ENCODE peak calls at places on chromosomes 7 and 10, in seven cellular contexts. T, L, S, U, N, Y and H are unnamed samples.

GRCh38 chr7:28956608-28957063 is 1.5 kb downstream of the TRIL start:
- DNase-seq in T (peak; percentile 29), L (peak; percentile 91), S (peak; percentile 55), U (peak; percentile 71), N (no peak), Y (peak; percentile 33), H (no peak)

GRCh38 chr10:84825330-84825729 is 496.9 kb downstream of the CCSER2 start:
- DNase-seq in T (no peak), L (peak; percentile 38), S (peak; percentile 61), U (no peak), N (no peak), Y (peak; percentile 18), H (no peak)

GRCh38 chr7:12518920-12519681 is 51.4 kb upstream of the SCIN start:
- DNase-seq in T (no peak), L (peak; percentile 46), S (peak; percentile 8), U (no peak), N (no peak), Y (peak; percentile 34), H (peak; percentile 17)

GRCh38 chr10:3173173-3173878 is 744 bp upstream of the PITRM1 start:
- DNase-seq in T (no peak), L (peak; percentile 97), S (no peak), U (no peak), N (peak; percentile 93), Y (peak; percentile 90), H (no peak)

GRCh38 chr7:84328571-84328970 is 134.0 kb upstream of the SEMA3A start:
- DNase-seq in T (no peak), L (no peak), S (no peak), U (no peak), N (no peak), Y (no peak), H (no peak)

GRCh38 chr10:117143424-117143823 is 5.4 kb upstream of the VAX1 start:
- DNase-seq in T (no peak), L (no peak), S (no peak), U (no peak), N (no peak), Y (no peak), H (no peak)

GRCh38 chr10:132233501-132234075 is 46.8 kb downstream of the DPYSL4 start:
- DNase-seq in T (no peak), L (no peak), S (no peak), U (no peak), N (no peak), Y (no peak), H (no peak)

GRCh38 chr10:58173391-58173790 is 94.3 kb downstream of the IPMK start:
- DNase-seq in T (no peak), L (no peak), S (no peak), U (no peak), N (no peak), Y (peak; percentile 9), H (no peak)

GRCh38 chr7:90604383-90604782 is 8.3 kb downstream of the CDK14 start:
- DNase-seq in T (no peak), L (no peak), S (peak; percentile 60), U (no peak), N (no peak), Y (no peak), H (no peak)

GRCh38 chr10:99930731-99931550 is 78.8 kb downstream of the DNMBP start:
- DNase-seq in T (no peak), L (peak; percentile 78), S (peak; percentile 89), U (no peak), N (peak; percentile 89), Y (peak; percentile 71), H (no peak)

GRCh38 chr7:131139462-131139861 is 188.2 kb upstream of the MKLN1 start:
- DNase-seq in T (no peak), L (no peak), S (no peak), U (no peak), N (no peak), Y (no peak), H (no peak)

GRCh38 chr10:73814896-73815718 is 3.7 kb upstream of the NDST2 start:
- DNase-seq in T (no peak), L (peak; percentile 21), S (no peak), U (no peak), N (peak; percentile 48), Y (peak; percentile 62), H (no peak)

GRCh38 chr7:132076301-132077049 is 499.8 kb downstream of the PLXNA4 start:
- DNase-seq in T (no peak), L (no peak), S (no peak), U (no peak), N (no peak), Y (no peak), H (no peak)

GRCh38 chr10:101759354-101760247 is 16.3 kb downstream of the FGF8 start:
- DNase-seq in T (no peak), L (no peak), S (no peak), U (no peak), N (no peak), Y (no peak), H (no peak)

GRCh38 chr10:16909271-16909767 is 92.1 kb upstream of the RSU1 start:
- DNase-seq in T (no peak), L (no peak), S (no peak), U (no peak), N (no peak), Y (no peak), H (no peak)